ENCODE peak calls at places on chromosomes 7 and 10, in eight cellular contexts. One of them, this sample, is unnamed.

GRCh38 chr10:75024971-75025523 is 86.4 kb upstream of the SAMD8 start:
- DNase-seq in neural crest cell: no peak
- DNase-seq in mammary epithelial cell: no peak
- DNase-seq in A549: no peak
- DNase-seq in transverse colon: no peak
- DNase-seq in AG09309: no peak
- DNase-seq in astrocyte: no peak
- DNase-seq in osteocyte: no peak
- DNase-seq in this sample: no peak

GRCh38 chr10:111211756-111212155 is 134.9 kb downstream of the ADRA2A start:
- DNase-seq in AG09309: peak
- DNase-seq in mammary epithelial cell: peak
- DNase-seq in transverse colon: no peak
- DNase-seq in astrocyte: peak
- DNase-seq in neural crest cell: no peak
- DNase-seq in osteocyte: no peak
- DNase-seq in A549: no peak
- DNase-seq in this sample: no peak

GRCh38 chr7:2488681-2489080 is 12.5 kb upstream of the GRIFIN start:
- DNase-seq in A549: no peak
- DNase-seq in osteocyte: no peak
- DNase-seq in astrocyte: no peak
- DNase-seq in neural crest cell: no peak
- DNase-seq in transverse colon: no peak
- DNase-seq in mammary epithelial cell: no peak
- DNase-seq in AG09309: no peak
- DNase-seq in this sample: no peak

GRCh38 chr7:26117142-26117807 is 34.7 kb upstream of the NFE2L3 start:
- DNase-seq in AG09309: no peak
- DNase-seq in osteocyte: no peak
- DNase-seq in neural crest cell: no peak
- DNase-seq in A549: peak
- DNase-seq in transverse colon: no peak
- DNase-seq in mammary epithelial cell: no peak
- DNase-seq in astrocyte: no peak
- DNase-seq in this sample: no peak

GRCh38 chr10:110664483-110665420 is 20.6 kb downstream of the RBM20 start:
- DNase-seq in AG09309: peak
- DNase-seq in astrocyte: peak
- DNase-seq in A549: peak
- DNase-seq in osteocyte: no peak
- DNase-seq in mammary epithelial cell: peak
- DNase-seq in neural crest cell: no peak
- DNase-seq in transverse colon: peak
- DNase-seq in this sample: no peak

GRCh38 chr10:78194539-78195402 is 161.1 kb downstream of the RPS24 start:
- DNase-seq in astrocyte: no peak
- DNase-seq in mammary epithelial cell: peak
- DNase-seq in osteocyte: no peak
- DNase-seq in AG09309: no peak
- DNase-seq in transverse colon: no peak
- DNase-seq in neural crest cell: no peak
- DNase-seq in A549: no peak
- DNase-seq in this sample: no peak

GRCh38 chr7:65832281-65832680 is 40.6 kb upstream of the VKORC1L1 start:
- DNase-seq in neural crest cell: peak
- DNase-seq in transverse colon: peak
- DNase-seq in osteocyte: no peak
- DNase-seq in astrocyte: peak
- DNase-seq in A549: peak
- DNase-seq in AG09309: no peak
- DNase-seq in mammary epithelial cell: peak
- DNase-seq in this sample: no peak

GRCh38 chr10:68231106-68231901 is 609 bp downstream of the ATOH7 start:
- DNase-seq in astrocyte: peak
- DNase-seq in osteocyte: peak
- DNase-seq in neural crest cell: peak
- DNase-seq in mammary epithelial cell: peak
- DNase-seq in A549: peak
- DNase-seq in transverse colon: peak
- DNase-seq in AG09309: no peak
- DNase-seq in this sample: no peak

GRCh38 chr7:80481196-80481884 is 30.5 kb downstream of the GNAT3 start:
- DNase-seq in astrocyte: peak
- DNase-seq in AG09309: no peak
- DNase-seq in transverse colon: no peak
- DNase-seq in mammary epithelial cell: peak
- DNase-seq in A549: peak
- DNase-seq in osteocyte: no peak
- DNase-seq in neural crest cell: no peak
- DNase-seq in this sample: no peak

GRCh38 chr7:47591655-47592572 is 10.0 kb upstream of the TNS3 start:
- DNase-seq in neural crest cell: no peak
- DNase-seq in astrocyte: peak
- DNase-seq in mammary epithelial cell: no peak
- DNase-seq in transverse colon: no peak
- DNase-seq in AG09309: no peak
- DNase-seq in A549: peak
- DNase-seq in osteocyte: no peak
- DNase-seq in this sample: no peak

GRCh38 chr10:42646692-42647640 is 8.6 kb upstream of the ZNF33B start:
- DNase-seq in transverse colon: no peak
- DNase-seq in mammary epithelial cell: peak
- DNase-seq in osteocyte: no peak
- DNase-seq in A549: no peak
- DNase-seq in AG09309: no peak
- DNase-seq in neural crest cell: no peak
- DNase-seq in astrocyte: no peak
- DNase-seq in this sample: no peak

GRCh38 chr10:4291995-4292394 is 507.0 kb upstream of the KLF6 start:
- DNase-seq in osteocyte: no peak
- DNase-seq in astrocyte: no peak
- DNase-seq in transverse colon: no peak
- DNase-seq in A549: no peak
- DNase-seq in mammary epithelial cell: no peak
- DNase-seq in neural crest cell: no peak
- DNase-seq in AG09309: no peak
- DNase-seq in this sample: no peak

GRCh38 chr7:154484406-154484805 is 432.2 kb downstream of the DPP6 start:
- DNase-seq in neural crest cell: no peak
- DNase-seq in astrocyte: no peak
- DNase-seq in mammary epithelial cell: no peak
- DNase-seq in A549: no peak
- DNase-seq in osteocyte: no peak
- DNase-seq in transverse colon: no peak
- DNase-seq in AG09309: no peak
- DNase-seq in this sample: no peak

GRCh38 chr10:125091891-125092290 is 68.5 kb downstream of the CTBP2 start:
- DNase-seq in neural crest cell: no peak
- DNase-seq in A549: no peak
- DNase-seq in AG09309: no peak
- DNase-seq in mammary epithelial cell: no peak
- DNase-seq in transverse colon: no peak
- DNase-seq in osteocyte: no peak
- DNase-seq in astrocyte: no peak
- DNase-seq in this sample: no peak

GRCh38 chr7:32072397-32072796 is 2.2 kb upstream of the PDE1C start:
- DNase-seq in neural crest cell: no peak
- DNase-seq in transverse colon: no peak
- DNase-seq in A549: no peak
- DNase-seq in osteocyte: no peak
- DNase-seq in AG09309: no peak
- DNase-seq in astrocyte: no peak
- DNase-seq in mammary epithelial cell: no peak
- DNase-seq in this sample: no peak

GRCh38 chr10:117320050-117320665 is 55.1 kb downstream of the PDZD8 start:
- DNase-seq in mammary epithelial cell: no peak
- DNase-seq in transverse colon: no peak
- DNase-seq in AG09309: no peak
- DNase-seq in A549: peak
- DNase-seq in neural crest cell: no peak
- DNase-seq in osteocyte: no peak
- DNase-seq in astrocyte: no peak
- DNase-seq in this sample: no peak

GRCh38 chr7:47454066-47454950 is 127.6 kb downstream of the TNS3 start:
- DNase-seq in astrocyte: no peak
- DNase-seq in AG09309: no peak
- DNase-seq in mammary epithelial cell: no peak
- DNase-seq in osteocyte: no peak
- DNase-seq in neural crest cell: no peak
- DNase-seq in transverse colon: no peak
- DNase-seq in A549: no peak
- DNase-seq in this sample: no peak

GRCh38 chr10:6306917-6307316 is 104.2 kb downstream of the PFKFB3 start:
- DNase-seq in mammary epithelial cell: no peak
- DNase-seq in neural crest cell: no peak
- DNase-seq in osteocyte: no peak
- DNase-seq in astrocyte: no peak
- DNase-seq in AG09309: no peak
- DNase-seq in transverse colon: no peak
- DNase-seq in A549: no peak
- DNase-seq in this sample: no peak

GRCh38 chr7:35430547-35431153 is 176.8 kb upstream of the TBX20 start:
- DNase-seq in osteocyte: no peak
- DNase-seq in neural crest cell: no peak
- DNase-seq in mammary epithelial cell: peak
- DNase-seq in AG09309: no peak
- DNase-seq in transverse colon: no peak
- DNase-seq in A549: peak
- DNase-seq in astrocyte: no peak
- DNase-seq in this sample: no peak

GRCh38 chr10:3848768-3849643 is 64.0 kb upstream of the KLF6 start:
- DNase-seq in transverse colon: no peak
- DNase-seq in neural crest cell: no peak
- DNase-seq in mammary epithelial cell: peak
- DNase-seq in astrocyte: peak
- DNase-seq in AG09309: no peak
- DNase-seq in A549: no peak
- DNase-seq in osteocyte: no peak
- DNase-seq in this sample: no peak

GRCh38 chr10:48727866-48728265 is 43.2 kb downstream of the WDFY4 start:
- DNase-seq in mammary epithelial cell: no peak
- DNase-seq in transverse colon: no peak
- DNase-seq in AG09309: no peak
- DNase-seq in neural crest cell: no peak
- DNase-seq in A549: no peak
- DNase-seq in astrocyte: no peak
- DNase-seq in osteocyte: no peak
- DNase-seq in this sample: no peak

GRCh38 chr10:583433-583832 is 106.0 kb downstream of the DIP2C start:
- DNase-seq in astrocyte: no peak
- DNase-seq in neural crest cell: no peak
- DNase-seq in mammary epithelial cell: no peak
- DNase-seq in A549: no peak
- DNase-seq in osteocyte: no peak
- DNase-seq in transverse colon: no peak
- DNase-seq in AG09309: no peak
- DNase-seq in this sample: no peak

GRCh38 chr7:146126767-146127509 is 10.3 kb downstream of the CNTNAP2 start:
- DNase-seq in neural crest cell: no peak
- DNase-seq in transverse colon: no peak
- DNase-seq in A549: no peak
- DNase-seq in osteocyte: no peak
- DNase-seq in AG09309: no peak
- DNase-seq in mammary epithelial cell: no peak
- DNase-seq in astrocyte: no peak
- DNase-seq in this sample: no peak

DNA sequence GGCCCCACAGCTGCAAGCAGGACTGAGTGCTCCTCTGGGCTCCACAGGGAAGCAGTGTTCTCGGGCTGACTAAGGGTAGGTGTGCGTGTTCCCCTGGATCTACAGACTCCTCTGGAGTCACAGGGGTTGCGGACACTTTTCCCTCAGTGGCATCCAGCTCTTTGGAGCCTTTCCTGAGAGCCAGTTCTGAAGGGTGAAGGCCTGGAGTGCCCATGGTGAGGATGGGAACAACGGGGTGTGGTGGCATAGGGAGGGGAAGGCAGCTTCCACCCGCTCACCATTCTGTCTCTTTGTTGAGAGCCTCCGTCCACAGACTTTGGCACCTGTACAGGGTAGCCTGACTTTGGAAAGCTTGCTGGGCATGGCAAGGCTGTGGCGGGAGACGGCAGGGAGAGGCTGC is 104.1 kb upstream of the PCBD1 start:
- DNase-seq in astrocyte: no peak
- DNase-seq in osteocyte: no peak
- DNase-seq in neural crest cell: no peak
- DNase-seq in A549: no peak
- DNase-seq in transverse colon: no peak
- DNase-seq in AG09309: no peak
- DNase-seq in mammary epithelial cell: no peak
- DNase-seq in this sample: no peak
- TF ChIP-seq CTCF in astrocyte: no peak
- TF ChIP-seq CTCF in osteocyte: no peak
- TF ChIP-seq CTCF in neural crest cell: no peak
- TF ChIP-seq CTCF in A549: no peak
- TF ChIP-seq CTCF in transverse colon: no peak
- TF ChIP-seq CTCF in AG09309: no peak
- TF ChIP-seq CTCF in mammary epithelial cell: no peak
- TF ChIP-seq CTCF in this sample: no peak

DNA sequence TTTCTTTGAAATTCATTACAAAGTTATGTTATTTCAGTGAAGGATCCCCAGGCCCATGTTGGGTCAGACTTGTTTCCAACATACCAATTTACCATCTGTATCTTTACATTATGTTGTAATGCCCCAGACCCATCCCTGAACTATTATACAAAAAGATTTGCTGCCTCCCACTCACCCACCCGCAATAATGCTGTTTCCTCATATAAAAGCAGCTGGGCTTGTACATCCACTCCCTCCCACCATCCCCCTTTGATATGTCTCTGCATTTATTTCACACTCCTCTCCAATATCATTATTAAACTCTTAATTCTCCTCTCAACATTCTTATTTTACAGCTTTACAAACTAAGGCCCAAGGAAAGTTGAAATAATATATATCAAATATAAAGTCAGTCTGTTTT is 153.7 kb downstream of the DOCK4 start:
- DNase-seq in neural crest cell: no peak
- DNase-seq in astrocyte: no peak
- DNase-seq in mammary epithelial cell: no peak
- DNase-seq in A549: no peak
- DNase-seq in transverse colon: no peak
- DNase-seq in osteocyte: no peak
- DNase-seq in AG09309: no peak
- DNase-seq in this sample: no peak
- TF ChIP-seq CTCF in neural crest cell: no peak
- TF ChIP-seq CTCF in astrocyte: no peak
- TF ChIP-seq CTCF in mammary epithelial cell: no peak
- TF ChIP-seq CTCF in A549: no peak
- TF ChIP-seq CTCF in transverse colon: no peak
- TF ChIP-seq CTCF in osteocyte: no peak
- TF ChIP-seq CTCF in AG09309: no peak
- TF ChIP-seq CTCF in this sample: no peak

GRCh38 chr10:106960812-106961211 is 203.7 kb downstream of the SORCS1 start:
- DNase-seq in A549: no peak
- DNase-seq in neural crest cell: no peak
- DNase-seq in astrocyte: no peak
- DNase-seq in osteocyte: no peak
- DNase-seq in transverse colon: no peak
- DNase-seq in AG09309: no peak
- DNase-seq in mammary epithelial cell: no peak
- DNase-seq in this sample: no peak
- TF ChIP-seq CTCF in A549: no peak
- TF ChIP-seq CTCF in neural crest cell: no peak
- TF ChIP-seq CTCF in astrocyte: no peak
- TF ChIP-seq CTCF in osteocyte: no peak
- TF ChIP-seq CTCF in transverse colon: no peak
- TF ChIP-seq CTCF in AG09309: no peak
- TF ChIP-seq CTCF in mammary epithelial cell: no peak
- TF ChIP-seq CTCF in this sample: no peak

GRCh38 chr10:34488476-34489130 is 326.5 kb downstream of the PARD3 start:
- DNase-seq in A549: no peak
- DNase-seq in osteocyte: no peak
- DNase-seq in AG09309: no peak
- DNase-seq in neural crest cell: no peak
- DNase-seq in mammary epithelial cell: no peak
- DNase-seq in astrocyte: no peak
- DNase-seq in transverse colon: no peak
- DNase-seq in this sample: no peak
- TF ChIP-seq CTCF in A549: no peak
- TF ChIP-seq CTCF in osteocyte: no peak
- TF ChIP-seq CTCF in AG09309: no peak
- TF ChIP-seq CTCF in neural crest cell: no peak
- TF ChIP-seq CTCF in mammary epithelial cell: no peak
- TF ChIP-seq CTCF in astrocyte: no peak
- TF ChIP-seq CTCF in transverse colon: no peak
- TF ChIP-seq CTCF in this sample: no peak